ENCODE peak calls at places on chromosomes 1 and 21, in six cellular contexts. X, O, E, B, H and L are unnamed samples.

GRCh38 chr21:38915546-38915945 is 109.8 kb downstream of the ETS2 start:
- DNase-seq in X (no peak), O (no peak), E (no peak), B (no peak), H (no peak), L (no peak)

GRCh38 chr1:66309006-66309741 is 224.8 kb upstream of the SGIP1 start:
- DNase-seq in X (no peak), O (no peak), E (no peak), B (no peak), H (no peak), L (no peak)

GRCh38 chr1:240998024-240998423 is 359.0 kb downstream of the RGS7 start:
- DNase-seq in X (no peak), O (no peak), E (no peak), B (no peak), H (no peak), L (no peak)

GRCh38 chr1:78387872-78388271 is 102.9 kb upstream of the PTGFR start:
- DNase-seq in X (no peak), O (no peak), E (peak; percentile 75), B (no peak), H (no peak), L (no peak)

GRCh38 chr21:43935711-43936110 is 70.7 kb downstream of the AGPAT3 start:
- DNase-seq in X (no peak), O (no peak), E (no peak), B (peak; percentile 10), H (no peak), L (no peak)

GRCh38 chr1:8780405-8780804 is 37.0 kb downstream of the RERE start:
- DNase-seq in X (no peak), O (no peak), E (no peak), B (no peak), H (no peak), L (no peak)

GRCh38 chr21:37804001-37804400 is 112.3 kb downstream of the KCNJ6 start:
- DNase-seq in X (no peak), O (no peak), E (peak; percentile 6), B (no peak), H (no peak), L (no peak)

GRCh38 chr1:201790261-201790660 is 38.7 kb upstream of the IPO9 start:
- DNase-seq in X (peak; percentile 60), O (no peak), E (peak; percentile 63), B (no peak), H (no peak), L (no peak)

GRCh38 chr1:31700468-31701136 is 3.2 kb downstream of the COL16A1 start:
- DNase-seq in X (no peak), O (no peak), E (no peak), B (no peak), H (no peak), L (no peak)

GRCh38 chr21:37848721-37849490 is 67.4 kb downstream of the KCNJ6 start:
- DNase-seq in X (no peak), O (no peak), E (peak; percentile 37), B (no peak), H (no peak), L (no peak)

GRCh38 chr1:172417552-172417951 is 2.9 kb upstream of the C1orf105 start:
- DNase-seq in X (no peak), O (no peak), E (no peak), B (no peak), H (no peak), L (no peak)

GRCh38 chr1:31413405-31414005 is 492 bp downstream of the SERINC2 start:
- DNase-seq in X (peak; percentile 58), O (peak; percentile 86), E (peak; percentile 39), B (peak; percentile 80), H (no peak), L (peak; percentile 67)

DNA sequence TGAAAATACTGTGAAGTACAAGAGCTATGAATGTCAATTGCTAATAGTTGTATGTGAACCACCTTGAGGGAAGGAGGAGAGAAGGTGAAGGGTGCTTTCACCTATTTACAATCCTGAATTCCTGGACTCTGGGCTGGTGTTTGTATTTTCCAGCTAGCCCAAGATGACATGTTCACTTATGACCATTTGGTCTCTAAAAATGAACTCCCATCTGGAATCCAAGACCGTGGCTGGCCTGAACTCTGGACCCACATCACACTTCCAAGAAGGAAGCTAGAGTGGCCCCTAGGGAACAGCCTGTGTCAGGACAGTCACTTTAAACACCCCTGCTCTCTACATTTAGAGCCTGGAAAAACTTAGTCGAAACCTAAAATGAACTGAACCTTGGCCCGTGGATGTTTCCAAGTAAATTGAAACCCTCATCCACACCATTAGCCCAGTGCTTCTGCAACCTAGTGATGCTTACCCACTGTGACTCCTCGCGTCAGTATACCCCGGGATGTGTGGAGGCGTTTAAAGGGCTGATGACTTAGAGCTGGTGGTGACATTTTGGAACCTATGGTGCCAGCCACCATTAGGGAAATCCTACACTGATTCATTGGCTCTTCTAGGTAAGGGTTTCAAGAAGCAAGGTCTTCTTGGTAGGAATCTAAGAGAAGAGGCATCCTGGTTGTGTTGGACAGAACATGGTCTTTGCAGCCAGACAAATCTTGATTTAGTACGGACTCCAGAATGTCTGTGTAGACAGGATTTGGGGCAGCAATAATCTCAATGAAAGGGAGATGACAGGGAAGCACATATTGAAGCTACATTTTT is 171.5 kb upstream of the IRF2BP2 start:
- DNase-seq in X (no peak), O (peak; percentile 44), E (no peak), B (no peak), H (no peak), L (no peak)
- TF ChIP-seq CTCF in X (no peak), O (no peak), E (no peak), B (no peak), H (no peak), L (no peak)

DNA sequence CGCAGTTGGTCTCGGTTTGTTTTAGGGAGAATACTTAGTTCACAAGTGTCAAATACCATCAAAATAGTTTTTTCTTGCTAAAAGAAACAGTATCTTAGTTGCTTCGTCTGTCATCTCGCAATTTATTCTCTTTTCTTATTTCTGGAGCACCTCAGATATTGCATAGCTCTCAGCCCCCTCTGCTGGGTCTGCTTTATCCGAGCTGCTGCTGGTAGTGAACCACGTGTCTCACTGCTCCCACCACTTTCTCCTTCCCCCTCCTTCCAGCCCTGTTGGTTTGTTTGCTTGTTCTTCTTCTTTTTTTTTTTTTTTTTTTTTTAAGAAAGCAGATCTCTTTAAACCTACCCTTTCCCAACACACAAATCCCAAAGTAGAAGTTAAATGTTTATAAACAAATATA is 170.8 kb downstream of the EDEM3 start:
- DNase-seq in X (peak; percentile 19), O (no peak), E (peak; percentile 17), B (no peak), H (no peak), L (no peak)
- TF ChIP-seq CTCF in X (peak; percentile 12), O (no peak), E (no peak), B (no peak), H (no peak), L (no peak)

GRCh38 chr1:160411231-160411630 is 10.9 kb downstream of the VANGL2 start:
- DNase-seq in X (no peak), O (no peak), E (no peak), B (no peak), H (no peak), L (no peak)
- TF ChIP-seq CTCF in X (no peak), O (no peak), E (no peak), B (no peak), H (no peak), L (no peak)

DNA sequence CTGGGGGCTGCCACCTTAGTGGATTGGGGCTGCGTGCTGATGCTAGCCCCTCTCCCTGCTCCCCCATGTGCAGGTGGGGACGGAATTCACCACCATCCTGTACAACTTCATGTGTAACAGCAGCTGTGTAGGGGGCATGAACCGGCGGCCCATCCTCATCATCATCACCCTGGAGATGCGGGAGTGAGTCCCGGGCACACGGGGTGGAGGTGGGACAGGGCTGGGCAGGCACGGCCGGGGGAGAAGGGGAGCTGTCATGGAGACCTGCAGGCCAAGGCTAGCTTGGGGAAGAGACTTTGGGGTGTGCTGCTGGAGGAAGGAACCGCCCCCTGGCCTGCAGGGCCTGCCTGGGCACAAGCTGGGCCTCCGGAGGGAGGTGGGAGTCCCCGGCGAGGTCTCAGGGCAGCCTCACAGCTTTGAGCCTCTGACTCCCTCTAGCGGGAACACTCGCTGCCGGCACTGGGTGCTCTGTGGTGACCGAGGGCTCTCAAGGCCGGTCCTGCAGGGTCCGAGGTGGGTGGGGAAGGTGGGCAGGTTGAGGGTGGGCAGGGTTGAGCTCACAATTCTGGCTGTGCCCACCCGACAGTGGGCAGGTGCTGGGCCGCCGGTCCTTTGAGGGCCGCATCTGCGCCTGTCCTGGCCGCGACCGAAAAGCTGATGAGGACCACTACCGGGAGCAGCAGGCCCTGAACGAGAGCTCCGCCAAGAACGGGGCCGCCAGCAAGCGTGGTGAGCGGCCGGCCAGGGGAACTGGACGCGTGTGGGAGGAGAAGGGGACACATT is 25.0 kb upstream of the CCDC27 start:
- DNase-seq in X (no peak), O (no peak), E (peak; percentile 34), B (peak; percentile 65), H (no peak), L (no peak)
- TF ChIP-seq CTCF in X (peak; percentile 37), O (peak; percentile 30), E (peak; percentile 57), B (peak; percentile 17), H (no peak), L (no peak)

GRCh38 chr1:2820731-2821372 is 19.4 kb upstream of the TTC34 start:
- DNase-seq in X (no peak), O (peak; percentile 6), E (no peak), B (no peak), H (no peak), L (no peak)

GRCh38 chr1:2823921-2824660 is 22.6 kb upstream of the TTC34 start:
- DNase-seq in X (no peak), O (no peak), E (no peak), B (no peak), H (no peak), L (no peak)

GRCh38 chr1:2822621-2823145 is 21.2 kb upstream of the TTC34 start:
- DNase-seq in X (no peak), O (peak; percentile 23), E (no peak), B (no peak), H (no peak), L (no peak)

GRCh38 chr1:2821373-2821955 is 20.0 kb upstream of the TTC34 start:
- DNase-seq in X (no peak), O (peak; percentile 9), E (no peak), B (no peak), H (no peak), L (no peak)

GRCh38 chr1:2821970-2822620 is 20.6 kb upstream of the TTC34 start:
- DNase-seq in X (no peak), O (peak; percentile 44), E (no peak), B (peak; percentile 61), H (peak; percentile 41), L (no peak)
- TF ChIP-seq CTCF in X (no peak), O (peak; percentile 66), E (no peak), B (peak; percentile 80), H (peak; percentile 76), L (peak; percentile 31)

DNA sequence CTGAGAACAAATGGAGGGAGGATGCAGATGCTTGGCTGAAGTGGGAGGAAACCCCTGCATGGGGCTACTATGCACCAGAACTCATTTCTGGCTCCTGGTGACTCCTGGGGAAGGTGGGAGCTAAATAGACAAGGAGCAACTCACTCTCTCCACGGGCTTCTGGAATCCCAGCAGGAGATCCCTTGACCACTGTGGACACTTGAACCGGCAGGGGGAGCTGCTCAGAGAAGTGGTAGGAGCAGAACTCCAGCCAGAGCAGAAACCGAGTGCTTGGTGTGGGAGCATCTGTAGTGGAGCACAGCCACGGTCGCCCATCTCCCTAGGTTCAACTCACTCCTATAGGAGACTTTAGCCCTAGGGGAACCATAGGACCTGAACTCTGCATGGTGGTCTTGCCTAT is 205.6 kb upstream of the GJB5 start:
- DNase-seq in X (no peak), O (no peak), E (no peak), B (peak; percentile 45), H (no peak), L (no peak)
- TF ChIP-seq CTCF in X (no peak), O (no peak), E (no peak), B (no peak), H (no peak), L (peak; percentile 17)